ENCODE peak calls at places on chromosomes 2 and 18, in nine cellular contexts. I is Daoy, G is A172, T is lower lobe of right lung, O is BE2C, Y is cardiac muscle cell, W is epithelial cell of esophagus, X is GM06990, F is dorsolateral prefrontal cortex. A is an unnamed sample.
A peak's percentile ranks its signal among the peaks of the same experiment; 100 is the strongest.

GRCh38 chr2:43989549-43989948 is 6.2 kb downstream of the LRPPRC start:
- DNase-seq in W (no peak), I (no peak), X (no peak), G (no peak), F (no peak), Y (no peak), O (no peak), T (no peak), A (no peak)

GRCh38 chr18:61581578-61582204 is 248.5 kb downstream of the CDH20 start:
- DNase-seq in F (peak; percentile 69), X (peak; percentile 55), O (peak; percentile 56), T (peak; percentile 79), Y (peak; percentile 82), W (peak; percentile 69), G (peak; percentile 34), I (peak; percentile 63), A (peak; percentile 87)

GRCh38 chr2:119553687-119554344 is 9.6 kb downstream of the CFAP221 start:
- DNase-seq in W (no peak), Y (no peak), I (no peak), G (no peak), X (no peak), O (no peak), T (no peak), F (no peak), A (no peak)

GRCh38 chr18:45019469-45019868 is 338.8 kb downstream of the SETBP1 start:
- DNase-seq in T (no peak), X (no peak), W (peak; percentile 83), Y (no peak), G (no peak), I (no peak), F (no peak), O (no peak), A (no peak)

GRCh38 chr2:149598014-149598395 is 10.4 kb upstream of the MMADHC start:
- DNase-seq in T (no peak), I (peak; percentile 25), Y (no peak), X (no peak), G (peak; percentile 61), O (peak; percentile 19), W (no peak), F (no peak), A (no peak)

GRCh38 chr18:25420091-25420490 is 68.1 kb upstream of the ZNF521 start:
- DNase-seq in O (no peak), X (no peak), G (no peak), F (no peak), T (no peak), Y (no peak), I (no peak), W (no peak), A (no peak)

GRCh38 chr18:10141559-10141958 is 227.7 kb downstream of the VAPA start:
- DNase-seq in F (no peak), W (no peak), O (no peak), T (no peak), G (no peak), I (no peak), Y (no peak), X (no peak), A (peak; percentile 71)

GRCh38 chr2:72782520-72782919 is 43.3 kb downstream of the EXOC6B start:
- DNase-seq in I (no peak), T (no peak), X (no peak), F (no peak), Y (no peak), O (no peak), W (no peak), G (no peak), A (no peak)

GRCh38 chr2:239697765-239698164 is 296.9 kb upstream of the HDAC4 start:
- DNase-seq in W (no peak), F (no peak), O (no peak), G (no peak), I (no peak), X (no peak), T (no peak), Y (no peak), A (no peak)

GRCh38 chr18:36592282-36592681 is 236.5 kb downstream of the TPGS2 start:
- DNase-seq in F (no peak), G (peak; percentile 18), O (no peak), Y (no peak), W (peak; percentile 70), T (no peak), X (no peak), I (no peak), A (no peak)

GRCh38 chr2:240217431-240218301 is 77.2 kb upstream of the OTOS start:
- DNase-seq in F (peak; percentile 20), Y (no peak), O (no peak), W (no peak), X (no peak), T (no peak), G (no peak), I (peak; percentile 23), A (no peak)

GRCh38 chr2:61275575-61276184 is 113.7 kb downstream of the C2orf74 start:
- DNase-seq in O (no peak), X (no peak), I (no peak), Y (no peak), F (no peak), G (no peak), T (no peak), W (peak; percentile 78), A (no peak)

GRCh38 chr2:119756837-119757236 is 2.9 kb upstream of the PTPN4 start:
- DNase-seq in I (peak; percentile 51), W (peak; percentile 83), G (peak; percentile 21), Y (no peak), X (no peak), F (peak; percentile 64), T (no peak), O (no peak), A (no peak)

GRCh38 chr2:236257171-236257570 is 7.0 kb downstream of the ASB18 start:
- DNase-seq in T (no peak), W (no peak), G (no peak), F (no peak), I (no peak), Y (no peak), O (no peak), X (no peak), A (no peak)

GRCh38 chr2:105571445-105571987 is 172.7 kb upstream of the FHL2 start:
- DNase-seq in Y (no peak), I (no peak), G (no peak), O (no peak), T (no peak), W (no peak), F (no peak), X (no peak), A (no peak)

GRCh38 chr2:158232476-158232875 is 130.8 kb downstream of the UPP2 start:
- DNase-seq in I (peak; percentile 52), X (no peak), F (no peak), Y (no peak), T (no peak), G (peak; percentile 78), W (peak; percentile 36), O (no peak), A (peak; percentile 88)

GRCh38 chr2:128563348-128563687 is 244.7 kb upstream of the HS6ST1 start:
- DNase-seq in O (no peak), G (no peak), I (no peak), F (no peak), T (no peak), W (no peak), X (no peak), Y (no peak), A (no peak)

GRCh38 chr2:8234757-8235374 is 447.0 kb upstream of the ID2 start:
- DNase-seq in W (no peak), T (no peak), O (no peak), I (no peak), F (no peak), X (peak; percentile 84), Y (no peak), G (peak; percentile 13), A (no peak)

GRCh38 chr2:84319566-84319965 is 139.5 kb downstream of the SUCLG1 start:
- DNase-seq in X (no peak), T (no peak), I (no peak), F (no peak), G (no peak), O (no peak), Y (no peak), W (no peak), A (no peak)

GRCh38 chr2:64652231-64653173 is 1.2 kb downstream of the SERTAD2 start:
- DNase-seq in O (no peak), Y (peak; percentile 79), G (peak; percentile 62), I (peak; percentile 56), T (peak; percentile 69), W (peak; percentile 71), X (no peak), F (no peak), A (peak; percentile 66)

GRCh38 chr18:73461038-73461779 is 593.4 kb upstream of the NETO1 start:
- DNase-seq in G (no peak), O (no peak), I (no peak), F (no peak), X (no peak), W (no peak), T (no peak), Y (no peak), A (no peak)

GRCh38 chr2:71620851-71621251 is 167.5 kb downstream of the DYSF start:
- DNase-seq in W (no peak), I (no peak), Y (no peak), G (no peak), X (no peak), O (no peak), T (no peak), F (peak; percentile 22), A (no peak)

GRCh38 chr2:203853271-203853670 is 14.3 kb upstream of the CTLA4 start:
- DNase-seq in O (no peak), T (no peak), Y (no peak), X (no peak), I (no peak), F (no peak), G (no peak), W (no peak), A (no peak)

GRCh38 chr2:143473206-143473605 is 344.0 kb downstream of the ARHGAP15 start:
- DNase-seq in Y (no peak), I (peak; percentile 10), F (no peak), G (peak; percentile 56), T (no peak), W (peak; percentile 47), O (no peak), X (no peak), A (no peak)

GRCh38 chr18:62555135-62555534 is 32.3 kb downstream of the ZCCHC2 start:
- DNase-seq in I (peak; percentile 13), W (peak; percentile 85), X (no peak), G (peak; percentile 27), T (no peak), O (no peak), Y (no peak), F (no peak), A (peak; percentile 58)

GRCh38 chr2:65199891-65200290 is 27.7 kb upstream of the ACTR2 start:
- DNase-seq in T (no peak), F (no peak), O (no peak), X (no peak), W (no peak), G (peak; percentile 12), I (no peak), Y (no peak), A (no peak)

GRCh38 chr18:34880403-34880802 is 160.8 kb upstream of the MAPRE2 start:
- DNase-seq in X (no peak), I (no peak), O (no peak), G (no peak), W (no peak), T (no peak), F (no peak), Y (no peak), A (no peak)

GRCh38 chr2:235494716-235495372 is 1.0 kb downstream of the AGAP1 start:
- DNase-seq in W (peak; percentile 69), Y (peak; percentile 47), F (no peak), X (peak; percentile 37), T (peak; percentile 64), O (peak; percentile 48), I (peak; percentile 53), G (no peak), A (peak; percentile 75)